ENCODE peak calls at places on chromosomes 6 and 20, in seven cellular contexts. B is ovary, M is ELF-1, V is SJSA1, F is hypothalamus, I is BJ, L is psoas muscle. P is an unnamed sample.
A peak's percentile ranks its signal among the peaks of the same experiment; 100 is the strongest.

GRCh38 chr6:161434331-161434730 is 160.5 kb upstream of the AGPAT4 start:
- DNase-seq in B (no peak), M (no peak), V (no peak), F (no peak), I (no peak), L (no peak), P (no peak)

GRCh38 chr6:47865206-47865605 is 83.4 kb downstream of the OPN5 start:
- DNase-seq in B (no peak), M (no peak), V (no peak), F (no peak), I (no peak), L (no peak), P (no peak)

GRCh38 chr6:130872250-130873095 is 45.3 kb downstream of the SMLR1 start:
- DNase-seq in B (peak; percentile 71), M (peak; percentile 72), V (peak; percentile 41), F (no peak), I (no peak), L (peak; percentile 68), P (no peak)

GRCh38 chr20:58107533-58107932 is 120.9 kb downstream of the ANKRD60 start:
- DNase-seq in B (no peak), M (no peak), V (no peak), F (no peak), I (no peak), L (no peak), P (no peak)

GRCh38 chr6:137133136-137133535 is 40.3 kb downstream of the IL22RA2 start:
- DNase-seq in B (no peak), M (no peak), V (no peak), F (no peak), I (no peak), L (no peak), P (no peak)

GRCh38 chr20:63051911-63052310 is 45.1 kb upstream of the BHLHE23 start:
- DNase-seq in B (no peak), M (no peak), V (no peak), F (no peak), I (no peak), L (no peak), P (no peak)

GRCh38 chr6:105844275-105844848 is 241.8 kb upstream of the PRDM1 start:
- DNase-seq in B (no peak), M (peak; percentile 13), V (no peak), F (no peak), I (no peak), L (peak; percentile 27), P (no peak)

GRCh38 chr20:17808357-17808756 is 108.6 kb downstream of the BANF2 start:
- DNase-seq in B (peak; percentile 54), M (no peak), V (peak; percentile 40), F (no peak), I (peak; percentile 41), L (peak; percentile 50), P (no peak)

GRCh38 chr20:58598271-58599015 is 52.6 kb upstream of the STX16 start:
- DNase-seq in B (peak; percentile 58), M (no peak), V (no peak), F (no peak), I (peak; percentile 22), L (peak; percentile 70), P (no peak)

GRCh38 chr6:103769431-103769830 is 1090.3 kb downstream of the HACE1 start:
- DNase-seq in B (no peak), M (no peak), V (peak; percentile 18), F (no peak), I (no peak), L (no peak), P (no peak)

GRCh38 chr6:4084444-4085328 is 5.7 kb upstream of the FAM217A start:
- DNase-seq in B (no peak), M (no peak), V (no peak), F (no peak), I (no peak), L (no peak), P (peak; percentile 90)

GRCh38 chr6:37502703-37503485 is 3.2 kb upstream of the CCDC167 start:
- DNase-seq in B (no peak), M (no peak), V (no peak), F (no peak), I (no peak), L (no peak), P (peak; percentile 28)

GRCh38 chr20:25685276-25686080 is 11.2 kb downstream of the ZNF337 start:
- DNase-seq in B (no peak), M (peak; percentile 22), V (no peak), F (no peak), I (no peak), L (no peak), P (no peak)

GRCh38 chr20:5933802-5934436 is 16.4 kb downstream of the TRMT6 start:
- DNase-seq in B (no peak), M (peak; percentile 20), V (no peak), F (no peak), I (no peak), L (no peak), P (peak; percentile 10)

GRCh38 chr6:136738178-136739057 is 53.9 kb downstream of the MAP3K5 start:
- DNase-seq in B (peak; percentile 58), M (no peak), V (no peak), F (no peak), I (no peak), L (no peak), P (no peak)

GRCh38 chr6:155174576-155175174 is 89.1 kb upstream of the CLDN20 start:
- DNase-seq in B (no peak), M (peak; percentile 86), V (peak; percentile 80), F (no peak), I (no peak), L (no peak), P (peak; percentile 81)

GRCh38 chr20:53163486-53163885 is 191.3 kb downstream of the TSHZ2 start:
- DNase-seq in B (no peak), M (no peak), V (no peak), F (no peak), I (no peak), L (peak; percentile 34), P (no peak)

GRCh38 chr6:119173249-119174084 is 95.0 kb upstream of the FAM184A start:
- DNase-seq in B (no peak), M (no peak), V (no peak), F (no peak), I (no peak), L (no peak), P (no peak)

GRCh38 chr20:719816-720215 is 44.2 kb upstream of the SCRT2 start:
- DNase-seq in B (no peak), M (peak; percentile 38), V (no peak), F (no peak), I (no peak), L (no peak), P (no peak)